ENCODE peak calls at places on chromosomes 4 and X, in eight cellular contexts. N is lung, U is GM23248, A is Peyer's patch, W is A549, S is heart right ventricle, O is ovary, F is K562. L is an unnamed sample. For H3K9me3, the result is how much of the 10 kb centered on the place peaks cover.

GRCh38 chrX:139930923-139931645 is 1.8 kb downstream of the ATP11C start:
- DNase-seq in N (no peak), U (peak), A (peak), W (peak), S (no peak), O (peak), F (peak), L (no peak)

GRCh38 chr4:13783800-13784411 is 156.4 kb upstream of the BOD1L1 start:
- DNase-seq in N (no peak), U (no peak), A (no peak), W (no peak), S (no peak), O (no peak), F (no peak), L (no peak)

GRCh38 chr4:175469519-175469918 is 342.5 kb downstream of the GPM6A start:
- DNase-seq in N (no peak), U (peak), A (no peak), W (peak), S (no peak), O (no peak), F (no peak), L (no peak)

GRCh38 chr4:155566241-155566823 is 100.3 kb upstream of the GUCY1A1 start:
- DNase-seq in N (no peak), U (peak), A (no peak), W (no peak), S (no peak), O (no peak), F (no peak), L (no peak)

GRCh38 chrX:70262952-70263567 is 3.1 kb upstream of the P2RY4 start:
- DNase-seq in N (no peak), U (peak), A (no peak), W (peak), S (peak), O (peak), F (peak), L (peak)

GRCh38 chrX:150767475-150768131 is 74.4 kb downstream of the MTMR1 start:
- DNase-seq in N (no peak), U (peak), A (no peak), W (no peak), S (no peak), O (no peak), F (peak), L (no peak)

GRCh38 chr4:87017580-87018061 is 82.8 kb downstream of the AFF1 start:
- DNase-seq in N (no peak), U (peak), A (no peak), W (peak), S (no peak), O (no peak), F (peak), L (no peak)

GRCh38 chr4:158295053-158295452 is 84.8 kb downstream of the TMEM144 start:
- DNase-seq in N (no peak), U (no peak), A (no peak), W (peak), S (no peak), O (no peak), F (no peak), L (no peak)

GRCh38 chr4:173168396-173169177 is at the start of gene GALNT7:
- DNase-seq in N (peak), U (peak), A (peak), W (peak), S (peak), O (peak), F (peak), L (peak)

GRCh38 chrX:11557120-11557519 is 108.6 kb downstream of the ARHGAP6 start:
- DNase-seq in N (no peak), U (peak), A (no peak), W (peak), S (no peak), O (no peak), F (no peak), L (no peak)

GRCh38 chr4:127140306-127140705 is 492.5 kb upstream of the INTU start:
- DNase-seq in N (no peak), U (peak), A (no peak), W (peak), S (no peak), O (no peak), F (no peak), L (no peak)

GRCh38 chr4:113504422-113504821 is 257.1 kb downstream of the CAMK2D start:
- DNase-seq in N (no peak), U (no peak), A (no peak), W (no peak), S (no peak), O (no peak), F (no peak), L (no peak)

GRCh38 chr4:174873931-174874330 is 44.2 kb upstream of the ADAM29 start:
- DNase-seq in N (no peak), U (peak), A (peak), W (peak), S (no peak), O (no peak), F (peak), L (peak)

GRCh38 chr4:38290914-38291313 is 330.7 kb downstream of the PTTG2 start:
- DNase-seq in N (no peak), U (no peak), A (no peak), W (no peak), S (no peak), O (no peak), F (no peak), L (no peak)

GRCh38 chrX:103585421-103586313 is at the start of gene TCEAL4:
- DNase-seq in N (peak), U (peak), A (peak), W (peak), S (peak), O (peak), F (no peak), L (no peak)

GRCh38 chrX:132022115-132022862 is 813 bp upstream of the STK26 start:
- DNase-seq in N (no peak), U (peak), A (no peak), W (peak), S (no peak), O (no peak), F (peak), L (no peak)

GRCh38 chr4:186723207-186724047 is at the start of gene FAT1:
- DNase-seq in N (peak), U (peak), A (no peak), W (peak), S (peak), O (peak), F (peak), L (no peak)

GRCh38 chr4:88957570-88957969 is 99.4 kb downstream of the FAM13A start:
- DNase-seq in N (no peak), U (no peak), A (no peak), W (no peak), S (no peak), O (no peak), F (no peak), L (no peak)

GRCh38 chr4:45350438-45350837 is 624.1 kb upstream of the GNPDA2 start:
- DNase-seq in N (no peak), U (peak), A (no peak), W (no peak), S (no peak), O (no peak), F (no peak), L (no peak)

GRCh38 chr4:153207561-153207960 is 3.3 kb downstream of the TRIM2 start:
- DNase-seq in N (no peak), U (peak), A (no peak), W (peak), S (peak), O (peak), F (peak), L (no peak)

GRCh38 chrX:28589048-28589447 is 1.8 kb downstream of the IL1RAPL1 start:
- DNase-seq in N (no peak), U (no peak), A (no peak), W (no peak), S (no peak), O (no peak), F (no peak), L (no peak)
- H3K4me3 ChIP-seq in N (no peak), U (no peak), A (no peak), W (no peak), S (peak), O (no peak), F (no peak), L (no peak)

GRCh38 chrX:23790147-23790497 is 7.1 kb downstream of the SAT1 start:
- DNase-seq in N (no peak), U (no peak), A (no peak), W (no peak), S (no peak), O (no peak), F (no peak), L (no peak)

GRCh38 chrX:23789386-23790146 is 6.6 kb downstream of the SAT1 start:
- DNase-seq in N (no peak), U (no peak), A (no peak), W (no peak), S (no peak), O (no peak), F (no peak), L (no peak)

GRCh38 chrX:23787745-23788118 is 4.8 kb downstream of the SAT1 start:
- DNase-seq in N (no peak), U (no peak), A (no peak), W (peak), S (no peak), O (no peak), F (no peak), L (no peak)

GRCh38 chrX:23788946-23789345 is 6.0 kb downstream of the SAT1 start:
- DNase-seq in N (no peak), U (no peak), A (no peak), W (peak), S (no peak), O (no peak), F (no peak), L (no peak)

DNA sequence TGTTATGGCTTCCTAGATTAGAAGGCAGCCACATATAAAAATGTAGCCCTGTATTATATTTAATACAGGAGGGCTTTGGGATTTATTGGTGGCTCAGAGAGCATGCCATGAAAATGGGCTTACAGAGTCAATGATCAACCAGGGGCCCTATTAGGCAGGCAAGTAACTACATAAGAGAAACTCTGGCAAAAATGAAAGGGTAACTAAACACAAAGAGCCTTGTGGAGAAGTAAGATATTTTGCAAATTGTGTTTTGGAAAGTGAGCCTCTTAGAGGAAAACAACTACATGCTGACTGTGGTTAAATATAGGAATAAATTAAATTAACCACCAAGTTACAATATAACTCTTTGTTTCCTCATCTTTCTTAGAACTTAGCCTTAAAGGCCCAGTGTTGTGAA is 5.5 kb downstream of the SAT1 start:
- DNase-seq in N (no peak), U (no peak), A (no peak), W (peak), S (no peak), O (no peak), F (no peak), L (no peak)
- H3K27ac ChIP-seq in N (no peak), U (no peak), A (no peak), W (peak), S (no peak), O (no peak), F (no peak), L (no peak)

GRCh38 chrX:2220829-2221567 is 279.8 kb downstream of the DHRSX start:
- DNase-seq in N (no peak), U (no peak), A (no peak), W (no peak), S (no peak), O (no peak), F (no peak), L (no peak)
- H3K9me3 ChIP-seq in N (under half), U (under half), A (under half), W (under half), S (under half), O (under half), F (under half), L (under half)

GRCh38 chr4:73850261-73850970 is 2.7 kb upstream of the PF4V1 start:
- DNase-seq in N (no peak), U (no peak), A (no peak), W (no peak), S (no peak), O (no peak), F (no peak), L (no peak)

GRCh38 chr4:73844806-73845205 is 8.3 kb upstream of the PF4V1 start:
- DNase-seq in N (no peak), U (no peak), A (no peak), W (no peak), S (no peak), O (no peak), F (no peak), L (no peak)

GRCh38 chr4:73851293-73851692 is 1.8 kb upstream of the PF4V1 start:
- DNase-seq in N (no peak), U (no peak), A (no peak), W (no peak), S (no peak), O (no peak), F (no peak), L (no peak)

GRCh38 chr4:73847507-73848182 is 5.5 kb upstream of the PF4V1 start:
- DNase-seq in N (no peak), U (no peak), A (no peak), W (no peak), S (no peak), O (no peak), F (no peak), L (no peak)

DNA sequence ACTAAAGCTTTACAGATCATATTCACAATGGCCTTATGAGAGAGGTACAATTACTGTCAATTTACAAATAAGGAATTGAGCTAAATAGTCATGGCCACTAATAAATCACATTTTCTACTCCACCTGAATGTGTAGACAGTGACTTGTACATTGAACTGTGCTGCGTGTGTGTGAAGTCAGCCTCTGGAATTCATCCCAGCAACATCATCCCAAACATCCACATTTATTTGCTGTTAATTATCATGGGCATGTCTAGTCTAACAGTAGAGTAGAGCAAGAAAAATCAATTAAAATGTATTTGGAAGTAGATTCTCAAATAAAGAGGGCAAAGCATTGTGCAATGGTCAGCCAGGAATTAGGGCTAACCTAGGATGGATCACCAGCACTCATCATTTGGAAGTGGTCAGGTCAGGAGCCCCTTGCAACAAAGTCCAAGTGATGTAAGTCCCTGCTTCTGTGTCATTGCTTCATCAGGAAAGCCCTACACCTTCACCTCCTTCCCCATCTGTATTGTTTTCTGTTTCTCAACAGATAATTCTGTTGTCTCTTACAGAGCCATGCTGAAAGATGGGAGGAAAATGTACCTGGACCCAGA is 4.8 kb upstream of the PF4V1 start:
- DNase-seq in N (no peak), U (no peak), A (no peak), W (no peak), S (no peak), O (no peak), F (no peak), L (no peak)
- H3K4me3 ChIP-seq in N (no peak), U (no peak), A (no peak), W (no peak), S (no peak), O (no peak), F (no peak), L (no peak)

GRCh38 chrX:23504540-23504884 is 162.8 kb upstream of the PRDX4 start:
- DNase-seq in N (no peak), U (no peak), A (no peak), W (no peak), S (no peak), O (no peak), F (no peak), L (no peak)

GRCh38 chrX:23504895-23505294 is 162.4 kb upstream of the PRDX4 start:
- DNase-seq in N (no peak), U (no peak), A (no peak), W (no peak), S (no peak), O (no peak), F (no peak), L (no peak)

GRCh38 chrX:23505531-23506303 is 161.6 kb upstream of the PRDX4 start:
- DNase-seq in N (no peak), U (no peak), A (no peak), W (no peak), S (no peak), O (no peak), F (no peak), L (no peak)

GRCh38 chrX:23501974-23502373 is 165.3 kb upstream of the PRDX4 start:
- DNase-seq in N (no peak), U (no peak), A (no peak), W (peak), S (no peak), O (no peak), F (no peak), L (no peak)

DNA sequence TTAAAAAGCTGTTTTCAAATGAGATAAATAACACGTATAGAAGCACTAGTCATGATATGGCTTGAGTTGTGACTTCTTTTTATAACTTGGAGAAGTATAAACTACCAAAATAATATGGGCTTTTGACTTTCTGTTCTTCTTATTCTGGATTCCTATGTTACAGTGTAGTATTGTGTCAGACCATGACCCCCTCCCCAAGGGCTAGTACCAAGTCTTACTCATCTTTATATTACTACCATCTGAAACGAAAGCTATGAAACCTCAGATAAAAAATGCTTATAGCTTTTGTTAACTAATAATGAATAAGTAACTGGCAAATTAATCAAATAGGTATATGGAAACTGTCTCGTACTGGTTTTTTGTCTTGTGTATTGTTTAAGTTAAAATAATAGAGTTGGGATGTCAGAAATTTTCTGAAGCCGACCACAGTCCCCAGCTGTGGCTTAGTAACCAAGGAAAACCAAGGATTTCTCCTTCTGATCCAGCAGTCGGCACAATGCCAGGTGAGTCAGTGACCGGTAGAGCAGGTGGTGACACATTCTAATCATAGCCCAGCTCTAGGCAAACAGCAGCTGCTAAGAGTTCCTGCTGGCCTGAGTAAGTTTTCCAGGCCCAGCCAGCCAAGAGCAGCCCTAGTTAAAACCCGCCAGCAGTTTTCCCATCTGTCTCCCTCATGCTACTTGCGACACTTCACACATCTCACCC is 163.3 kb upstream of the PRDX4 start:
- DNase-seq in N (peak), U (peak), A (no peak), W (peak), S (peak), O (no peak), F (no peak), L (no peak)
- H3K27ac ChIP-seq in N (no peak), U (no peak), A (no peak), W (no peak), S (no peak), O (no peak), F (no peak), L (no peak)

DNA sequence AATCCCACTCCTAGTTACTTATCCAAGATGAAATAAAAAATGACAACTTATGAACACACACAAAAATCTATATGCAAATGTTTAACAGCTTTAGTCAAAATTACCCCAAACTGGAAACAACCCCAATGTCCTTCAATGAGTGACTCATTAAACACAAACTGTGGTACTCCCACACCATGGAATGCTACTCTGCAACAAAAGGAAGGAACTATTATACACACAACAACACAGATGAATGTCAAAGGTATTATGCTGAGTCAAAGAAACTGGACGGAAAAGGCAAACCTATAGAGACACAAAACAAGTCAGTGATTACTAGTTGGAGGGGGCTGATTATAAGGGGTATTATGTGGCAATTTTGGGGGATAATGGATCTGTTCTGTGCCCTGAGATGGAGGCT is 40.5 kb downstream of the MED14 start:
- DNase-seq in N (no peak), U (peak), A (no peak), W (no peak), S (no peak), O (no peak), F (no peak), L (no peak)
- H3K9me3 ChIP-seq in N (under half), U (under half), A (under half), W (under half), S (under half), O (under half), F (under half), L (under half)

DNA sequence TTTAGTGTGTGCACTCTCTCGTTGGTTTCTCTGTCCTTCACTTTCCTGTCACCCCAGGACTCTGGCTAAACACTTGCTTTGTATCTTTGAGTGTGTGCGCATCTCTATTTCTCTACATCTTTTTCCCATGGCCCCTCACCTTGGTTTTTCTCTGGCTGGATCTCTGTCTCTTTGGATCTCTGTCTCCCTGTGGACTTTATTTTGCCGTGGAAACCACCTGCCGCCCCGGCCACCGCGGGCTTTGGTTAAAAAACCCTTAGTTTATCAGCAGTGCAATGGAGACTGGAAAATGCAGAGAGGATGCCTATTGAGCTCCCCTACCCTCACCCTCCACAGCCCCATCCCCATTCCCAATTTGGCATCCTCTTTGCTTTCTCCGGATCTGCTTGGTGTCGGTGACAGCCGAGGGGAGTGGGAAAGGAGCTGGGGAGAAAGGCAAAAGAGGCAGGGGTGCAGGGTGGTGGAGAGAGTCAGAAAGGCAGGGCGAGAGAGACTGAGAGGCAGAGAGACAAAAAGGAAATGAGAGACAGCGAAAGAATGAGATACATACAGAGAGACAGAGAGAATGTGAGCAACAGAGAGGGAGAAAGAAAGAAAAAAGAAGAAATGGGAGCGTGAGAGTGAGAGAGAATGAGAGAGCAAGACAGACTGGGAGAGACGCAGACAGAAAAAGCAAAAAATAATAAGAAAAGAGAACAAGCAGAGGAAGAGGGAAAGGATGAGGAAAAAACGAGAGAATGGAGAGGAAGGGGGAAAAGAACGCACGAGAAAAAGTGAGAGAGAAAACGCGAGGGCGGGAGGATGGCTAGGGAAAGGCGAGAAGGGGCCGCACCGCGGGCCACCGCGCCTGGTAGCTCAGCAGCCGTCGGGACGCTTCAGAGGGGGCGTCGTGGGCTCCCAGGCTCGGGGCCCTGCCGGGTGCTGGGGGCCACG is 688 bp downstream of the GPR101 start:
- DNase-seq in N (no peak), U (no peak), A (no peak), W (no peak), S (no peak), O (no peak), F (no peak), L (no peak)
- H3K4me3 ChIP-seq in N (no peak), U (no peak), A (no peak), W (peak), S (no peak), O (no peak), F (no peak), L (peak)